ENCODE peak calls at places on chromosome 2, in six cellular contexts. K is A549, U is stomach, T is prostate gland, O is gastrocnemius medialis, Y is adrenal gland. X is an unnamed sample. For H3K4me1, the result is how much of the 10 kb centered on the place peaks cover.

GRCh38 chr2:184599054-184599874 is 935 bp downstream of the ZNF804A start:
- DNase-seq in O (no peak), K (no peak), T (no peak), Y (peak), U (no peak), X (no peak)

GRCh38 chr2:70822843-70823629 is 2.6 kb upstream of the CLEC4F start:
- DNase-seq in U (no peak), T (no peak), Y (no peak), O (no peak), K (no peak), X (no peak)

GRCh38 chr2:8431446-8432125 is 250.3 kb upstream of the ID2 start:
- DNase-seq in K (no peak), U (no peak), T (no peak), O (no peak), Y (no peak), X (no peak)

GRCh38 chr2:238868616-238869292 is 20.9 kb downstream of the TWIST2 start:
- DNase-seq in O (peak), K (peak), U (peak), T (peak), Y (peak), X (no peak)

GRCh38 chr2:134431837-134432437 is 178.1 kb downstream of the MGAT5 start:
- DNase-seq in U (no peak), T (no peak), K (peak), O (no peak), Y (no peak), X (no peak)

GRCh38 chr2:45912109-45912508 is 260.6 kb downstream of the PRKCE start:
- DNase-seq in U (no peak), K (no peak), O (no peak), T (no peak), Y (no peak), X (no peak)

GRCh38 chr2:45541450-45541849 is 69.6 kb downstream of the SRBD1 start:
- DNase-seq in Y (no peak), T (no peak), O (no peak), U (no peak), K (no peak), X (no peak)

GRCh38 chr2:202387608-202388342 is 11.6 kb downstream of the BMPR2 start:
- DNase-seq in Y (no peak), U (no peak), K (no peak), O (no peak), T (no peak), X (no peak)

GRCh38 chr2:120376101-120376500 is 30.2 kb downstream of the INHBB start:
- DNase-seq in O (no peak), T (no peak), K (no peak), U (no peak), Y (no peak), X (no peak)

GRCh38 chr2:144402282-144402681 is 117.6 kb downstream of the ZEB2 start:
- DNase-seq in Y (no peak), U (no peak), K (no peak), T (no peak), O (no peak), X (no peak)

GRCh38 chr2:229956491-229956890 is 34.2 kb downstream of the FBXO36 start:
- DNase-seq in Y (no peak), U (no peak), O (no peak), T (no peak), K (no peak), X (no peak)

GRCh38 chr2:201233192-201234166 is 26.9 kb upstream of the CASP8 start:
- DNase-seq in Y (peak), K (peak), T (peak), O (peak), U (peak), X (peak)

GRCh38 chr2:31736695-31737454 is 156.1 kb upstream of the SRD5A2 start:
- DNase-seq in O (no peak), U (peak), T (peak), Y (no peak), K (no peak), X (no peak)

GRCh38 chr2:120684691-120685402 is 50.8 kb upstream of the GLI2 start:
- DNase-seq in O (no peak), K (no peak), T (no peak), U (no peak), Y (no peak), X (no peak)

GRCh38 chr2:105553538-105554196 is 154.8 kb upstream of the FHL2 start:
- DNase-seq in Y (no peak), K (no peak), O (no peak), T (no peak), U (peak), X (no peak)

GRCh38 chr2:12330916-12331315 is 385.8 kb upstream of the TRIB2 start:
- DNase-seq in Y (no peak), O (no peak), U (no peak), K (no peak), T (no peak), X (no peak)

GRCh38 chr2:53422979-53423378 is 344.6 kb upstream of the CHAC2 start:
- DNase-seq in O (no peak), Y (peak), T (peak), K (no peak), U (peak), X (no peak)

GRCh38 chr2:230931556-230932231 is 6.7 kb upstream of the GPR55 start:
- DNase-seq in Y (no peak), K (no peak), U (peak), O (no peak), T (no peak), X (peak)

GRCh38 chr2:213281156-213281555 is 3.1 kb upstream of the SPAG16 start:
- DNase-seq in K (no peak), Y (no peak), U (no peak), T (no peak), O (no peak), X (no peak)

GRCh38 chr2:99488587-99488998 is 1.2 kb downstream of the REV1 start:
- DNase-seq in O (no peak), U (no peak), Y (peak), K (no peak), T (no peak), X (no peak)

GRCh38 chr2:99487906-99488305 is 1.9 kb downstream of the REV1 start:
- DNase-seq in Y (no peak), O (no peak), U (no peak), T (no peak), K (no peak), X (no peak)

GRCh38 chr2:99489758-99490087 is at the start of gene REV1:
- DNase-seq in O (no peak), K (no peak), U (no peak), Y (no peak), T (no peak), X (no peak)

GRCh38 chr2:99490088-99491065 is 560 bp upstream of the REV1 start:
- DNase-seq in K (peak), O (peak), T (peak), U (peak), Y (peak), X (no peak)

DNA sequence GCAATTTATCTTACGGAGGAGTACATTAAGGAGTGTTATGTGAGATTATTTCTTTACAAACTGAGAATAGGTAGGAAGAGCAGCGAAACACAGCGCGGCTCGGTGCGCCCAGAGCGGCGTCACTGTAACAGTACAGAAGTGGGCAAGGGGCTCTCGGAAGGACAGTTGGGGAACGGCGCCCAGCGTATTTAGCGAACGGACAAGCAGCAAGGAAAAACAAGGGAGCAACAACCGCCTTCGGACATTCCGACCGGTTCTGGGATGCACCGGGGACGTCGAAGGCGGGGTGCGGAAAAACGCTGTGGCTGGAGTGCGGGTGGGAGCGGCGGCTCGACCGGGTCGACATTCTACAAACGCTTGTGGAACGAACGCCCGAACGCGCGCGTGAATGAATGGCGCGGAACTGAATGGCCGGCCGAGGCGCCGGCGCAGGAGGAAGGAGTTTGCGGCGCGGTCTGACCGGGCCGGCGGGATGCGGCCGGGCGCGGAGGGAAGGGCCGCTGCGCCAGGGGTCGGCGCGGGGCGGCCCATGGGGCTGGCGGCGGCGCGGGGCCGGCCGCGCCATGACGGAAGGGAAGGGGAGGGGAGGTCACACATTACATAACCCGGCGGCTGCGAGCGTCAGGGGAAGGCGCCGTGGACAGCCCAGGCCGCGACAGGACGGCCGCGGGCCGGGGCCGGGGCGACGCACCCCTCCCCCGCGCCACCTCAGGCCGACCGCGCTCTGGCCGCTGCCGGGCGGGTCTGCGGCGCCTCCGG is 639 bp downstream of the REV1 start:
- DNase-seq in Y (peak), U (peak), O (peak), T (peak), K (peak), X (no peak)
- TF ChIP-seq POLR2A in Y (peak), U (no peak), O (no peak), T (no peak), K (no peak), X (no peak)

GRCh38 chr2:181891258-181891965 is at the start of gene ITPRID2:
- DNase-seq in U (peak), K (peak), Y (peak), T (peak), O (peak), X (no peak)
- H3K4me1 ChIP-seq in U (half or more), K (half or more), Y (under half), T (under half), O (under half), X (under half)

GRCh38 chr2:23616630-23617029 is 231.7 kb downstream of the KLHL29 start:
- DNase-seq in K (no peak), Y (peak), T (no peak), O (no peak), U (no peak), X (no peak)

GRCh38 chr2:23618265-23618664 is 233.3 kb downstream of the KLHL29 start:
- DNase-seq in U (no peak), O (no peak), Y (no peak), K (no peak), T (no peak), X (no peak)

GRCh38 chr2:23617817-23618216 is 232.8 kb downstream of the KLHL29 start:
- DNase-seq in U (no peak), K (no peak), T (no peak), Y (no peak), O (peak), X (no peak)

GRCh38 chr2:23618696-23619530 is 233.9 kb downstream of the KLHL29 start:
- DNase-seq in U (no peak), K (no peak), O (no peak), Y (no peak), T (no peak), X (no peak)

DNA sequence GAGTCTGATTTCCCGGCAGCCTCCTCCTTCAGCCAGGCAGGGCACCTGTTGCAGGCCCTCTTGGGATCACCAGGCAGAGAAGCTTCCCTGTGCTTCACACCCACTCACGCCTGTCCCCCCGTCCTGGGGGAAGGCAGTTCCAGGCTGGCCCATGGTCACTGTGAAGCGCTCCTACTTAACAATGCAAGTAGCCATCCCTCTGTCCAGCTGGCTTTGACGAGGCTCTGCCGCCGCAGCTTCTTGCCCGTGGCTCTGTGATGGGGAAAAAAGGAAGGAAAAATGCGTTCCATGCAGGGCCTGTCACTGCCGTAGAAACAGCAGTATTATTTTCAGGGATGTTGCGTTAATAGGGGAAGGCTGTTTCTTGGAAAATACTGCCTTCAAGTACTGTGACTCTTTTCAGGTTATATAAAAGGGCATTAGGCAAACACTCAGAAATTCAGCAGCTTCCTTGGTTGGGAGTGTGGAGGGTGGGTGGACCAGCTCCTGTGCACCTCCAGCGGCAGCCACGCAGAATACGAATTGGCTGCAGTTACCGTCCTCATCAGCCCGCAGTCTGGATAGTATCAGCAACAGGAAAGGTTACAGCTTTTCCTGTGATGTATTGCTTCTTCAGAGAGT is 232.3 kb downstream of the KLHL29 start:
- DNase-seq in Y (no peak), T (peak), O (peak), K (no peak), U (no peak), X (peak)
- H3K4me3 ChIP-seq in Y (no peak), T (peak), O (peak), K (no peak), U (no peak), X (no peak)

DNA sequence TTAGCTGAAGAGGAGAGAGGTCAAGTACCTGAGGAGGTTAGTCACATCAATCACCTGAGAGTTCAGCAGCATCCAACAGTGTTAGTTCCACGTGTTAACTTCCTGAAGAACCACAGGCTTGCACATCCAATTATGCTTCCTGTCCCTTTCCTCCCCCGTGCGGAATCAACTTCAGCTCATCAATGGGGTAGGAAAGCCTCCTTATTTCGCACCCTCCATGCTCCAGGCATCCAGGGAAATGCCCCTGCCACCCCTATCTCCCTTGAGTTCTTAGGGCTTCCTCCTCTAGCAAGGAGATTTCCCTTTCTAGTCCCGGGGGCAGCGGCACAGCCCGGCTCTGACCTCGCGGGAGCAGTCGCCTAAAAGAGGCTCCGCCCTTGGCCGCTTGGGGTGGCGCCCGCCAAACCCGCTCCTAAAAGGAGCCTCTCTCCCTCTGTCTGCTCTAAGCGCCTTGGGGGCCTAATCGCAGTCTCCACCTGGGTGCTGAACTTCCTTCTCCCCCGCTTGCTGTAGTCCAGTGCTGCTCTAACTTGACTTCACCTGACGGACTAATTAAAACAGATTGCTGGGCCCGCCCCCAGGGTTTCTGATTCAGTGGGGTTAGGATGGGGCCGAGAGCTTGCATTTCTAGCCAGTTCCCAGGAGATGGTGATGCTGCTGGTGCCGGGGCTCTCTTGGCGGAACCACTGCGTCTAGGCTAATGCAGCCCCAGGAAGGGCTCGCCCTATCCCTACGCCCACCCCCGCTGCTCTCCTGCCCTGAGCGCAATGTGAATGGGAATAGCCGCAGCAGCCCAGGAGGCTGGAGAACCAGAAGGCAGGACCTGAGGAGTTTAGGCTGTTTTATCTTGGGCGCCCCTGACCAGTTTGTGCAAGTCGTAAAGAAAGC is 3.4 kb upstream of the TET3 start:
- DNase-seq in T (no peak), U (peak), K (peak), Y (peak), O (no peak), X (no peak)
- TF ChIP-seq POLR2A in T (no peak), U (no peak), K (peak), Y (no peak), O (no peak), X (no peak)

GRCh38 chr2:119250891-119251290 is 27.3 kb downstream of the STEAP3 start:
- DNase-seq in O (no peak), T (no peak), K (no peak), Y (no peak), U (peak), X (no peak)
- H3K4me1 ChIP-seq in O (under half), T (under half), K (half or more), Y (under half), U (under half), X (under half)

X was measured in vagina.